ENCODE peak calls at places on chromosome 1, in four cellular contexts. R, G, K and X are unnamed samples.
A peak's percentile ranks its signal among the peaks of the same experiment; 100 is the strongest.

GRCh38 chr1:82464362-82464931 is 663.7 kb downstream of the ADGRL2 start:
- DNase-seq in K (no peak), G (no peak), R (no peak), X (no peak)

GRCh38 chr1:35062518-35063196 is 16.5 kb upstream of the ZMYM1 start:
- DNase-seq in G (no peak), R (no peak), K (peak; percentile 27), X (no peak)

GRCh38 chr1:72371259-72372035 is 89.1 kb upstream of the NEGR1 start:
- DNase-seq in R (no peak), K (no peak), G (no peak), X (no peak)

GRCh38 chr1:27145934-27146354 is 9.0 kb downstream of the SLC9A1 start:
- DNase-seq in K (peak; percentile 55), R (peak; percentile 84), G (peak; percentile 80), X (no peak)

GRCh38 chr1:149849246-149849946 is 50.0 kb upstream of the BOLA1 start:
- DNase-seq in R (no peak), G (no peak), K (no peak), X (no peak)

GRCh38 chr1:221543529-221544120 is 198.3 kb downstream of the DUSP10 start:
- DNase-seq in K (peak; percentile 20), G (no peak), R (no peak), X (no peak)

GRCh38 chr1:62250126-62250726 is 55.6 kb downstream of the L1TD1 start:
- DNase-seq in K (no peak), G (no peak), R (no peak), X (no peak)

GRCh38 chr1:10625554-10625953 is 150.8 kb downstream of the PEX14 start:
- DNase-seq in R (no peak), G (peak; percentile 51), K (no peak), X (no peak)

GRCh38 chr1:31412732-31413404 is at the start of gene SERINC2:
- DNase-seq in R (no peak), G (no peak), K (no peak), X (no peak)

GRCh38 chr1:81800741-81801031 is at the start of gene ADGRL2:
- DNase-seq in R (peak; percentile 24), G (peak; percentile 84), K (no peak), X (no peak)

GRCh38 chr1:185373813-185374524 is 56.9 kb upstream of the IVNS1ABP start:
- DNase-seq in K (no peak), R (peak; percentile 25), G (no peak), X (no peak)

GRCh38 chr1:241323510-241323909 is 33.5 kb downstream of the RGS7 start:
- DNase-seq in G (no peak), K (peak; percentile 17), R (no peak), X (peak; percentile 16)

GRCh38 chr1:240462766-240463410 is 149.1 kb downstream of the GREM2 start:
- DNase-seq in R (no peak), K (no peak), G (no peak), X (no peak)

GRCh38 chr1:205786599-205786998 is 11.3 kb upstream of the RAB29 start:
- DNase-seq in R (no peak), G (no peak), K (no peak), X (no peak)

GRCh38 chr1:247848346-247848745 is 6.7 kb upstream of the OR11L1 start:
- DNase-seq in R (no peak), G (no peak), K (no peak), X (no peak)

GRCh38 chr1:226097866-226098625 is 35.5 kb downstream of the H3-3A start:
- DNase-seq in R (no peak), K (no peak), G (peak; percentile 15), X (no peak)

GRCh38 chr1:158329807-158330206 is 1.5 kb downstream of the CD1B start:
- DNase-seq in G (no peak), K (peak; percentile 16), R (no peak), X (no peak)

GRCh38 chr1:204314209-204314892 is 45.4 kb downstream of the PLEKHA6 start:
- DNase-seq in G (no peak), R (no peak), K (no peak), X (no peak)

GRCh38 chr1:113887776-113888175 is 395 bp upstream of the BCL2L15 start:
- DNase-seq in R (no peak), K (peak; percentile 6), G (no peak), X (no peak)

GRCh38 chr1:156975084-156975483 is 54.7 kb downstream of the LRRC71 start:
- DNase-seq in R (no peak), G (no peak), K (no peak), X (no peak)

GRCh38 chr1:38973659-38974437 is 17.2 kb upstream of the AKIRIN1 start:
- DNase-seq in K (no peak), R (no peak), G (no peak), X (no peak)

GRCh38 chr1:53276902-53277281 is 38.6 kb upstream of the MAGOH start:
- DNase-seq in R (no peak), K (no peak), G (peak; percentile 75), X (no peak)

GRCh38 chr1:241391926-241392710 is 35.1 kb upstream of the RGS7 start:
- DNase-seq in K (no peak), R (no peak), G (no peak), X (no peak)

GRCh38 chr1:174021611-174022079 is 512 bp downstream of the RC3H1 start:
- DNase-seq in K (peak; percentile 59), R (peak; percentile 57), G (peak; percentile 82), X (no peak)

GRCh38 chr1:169102567-169102966 is 3.9 kb upstream of the ATP1B1 start:
- DNase-seq in K (no peak), G (no peak), R (peak; percentile 60), X (no peak)

GRCh38 chr1:194419721-194420120 is 1233.3 kb upstream of the B3GALT2 start:
- DNase-seq in G (no peak), K (no peak), R (no peak), X (no peak)

GRCh38 chr1:227300682-227301081 is 17.6 kb downstream of the CDC42BPA start:
- DNase-seq in K (no peak), R (no peak), G (no peak), X (no peak)

GRCh38 chr1:166905930-166906329 is 29.9 kb upstream of the TADA1 start:
- DNase-seq in K (no peak), G (no peak), R (no peak), X (no peak)